ENCODE peak calls at places on chromosome 5, in nine cellular contexts. T is breast epithelium, A is endothelial cell of umbilical vein, B is thyroid gland, I is right lobe of liver, J is A549, E is gastrocnemius medialis, G is heart left ventricle, H is spleen. X is an unnamed sample.
A peak's percentile ranks its signal among the peaks of the same experiment; 100 is the strongest.

GRCh38 chr5:138241688-138242547 is 28.8 kb upstream of the CDC23 start:
- DNase-seq in T (no peak), A (peak; percentile 42), B (peak; percentile 20), I (peak; percentile 74), J (no peak), E (no peak), G (no peak), H (peak; percentile 83), X (no peak)

GRCh38 chr5:15499528-15500325 is at the start of gene FBXL7:
- DNase-seq in T (peak; percentile 67), A (peak; percentile 81), B (peak; percentile 28), I (peak; percentile 75), J (peak; percentile 61), E (peak; percentile 44), G (peak; percentile 88), H (peak; percentile 85), X (no peak)

GRCh38 chr5:82942083-82942881 is 134.9 kb downstream of the TMEM167A start:
- DNase-seq in T (no peak), A (no peak), B (no peak), I (no peak), J (no peak), E (no peak), G (no peak), H (no peak), X (no peak)

GRCh38 chr5:107389769-107390168 is 281.0 kb downstream of the EFNA5 start:
- DNase-seq in T (no peak), A (peak; percentile 53), B (no peak), I (no peak), J (peak; percentile 36), E (no peak), G (no peak), H (no peak), X (no peak)

GRCh38 chr5:150596313-150596712 is 44.1 kb upstream of the SYNPO start:
- DNase-seq in T (no peak), A (no peak), B (no peak), I (no peak), J (no peak), E (no peak), G (no peak), H (peak; percentile 47), X (no peak)

GRCh38 chr5:110413856-110414255 is 312.6 kb downstream of the TMEM232 start:
- DNase-seq in T (no peak), A (no peak), B (no peak), I (no peak), J (no peak), E (no peak), G (no peak), H (no peak), X (no peak)

GRCh38 chr5:138574744-138575193 is 432 bp downstream of the HSPA9 start:
- DNase-seq in T (no peak), A (no peak), B (no peak), I (no peak), J (no peak), E (no peak), G (no peak), H (no peak), X (no peak)

GRCh38 chr5:80206282-80206681 is 49.6 kb downstream of the SERINC5 start:
- DNase-seq in T (no peak), A (no peak), B (no peak), I (no peak), J (no peak), E (no peak), G (no peak), H (no peak), X (no peak)

GRCh38 chr5:12614608-12615007 is 710.4 kb upstream of the CTNND2 start:
- DNase-seq in T (no peak), A (no peak), B (no peak), I (no peak), J (no peak), E (no peak), G (no peak), H (no peak), X (no peak)

GRCh38 chr5:35803221-35803651 is 53.5 kb upstream of the IL7R start:
- DNase-seq in T (no peak), A (peak; percentile 71), B (peak; percentile 83), I (no peak), J (no peak), E (no peak), G (peak; percentile 25), H (no peak), X (no peak)

GRCh38 chr5:109610581-109610980 is 79.1 kb upstream of the MAN2A1 start:
- DNase-seq in T (no peak), A (no peak), B (no peak), I (no peak), J (no peak), E (no peak), G (no peak), H (no peak), X (no peak)

GRCh38 chr5:133531178-133531577 is 81.2 kb downstream of the FSTL4 start:
- DNase-seq in T (no peak), A (no peak), B (no peak), I (no peak), J (no peak), E (no peak), G (no peak), H (no peak), X (no peak)

GRCh38 chr5:37721447-37721871 is 118.4 kb downstream of the GDNF start:
- DNase-seq in T (no peak), A (peak; percentile 79), B (no peak), I (no peak), J (no peak), E (no peak), G (no peak), H (no peak), X (no peak)

GRCh38 chr5:13866792-13867191 is 77.7 kb downstream of the DNAH5 start:
- DNase-seq in T (no peak), A (peak; percentile 18), B (no peak), I (no peak), J (peak; percentile 33), E (no peak), G (no peak), H (no peak), X (no peak)

GRCh38 chr5:41527201-41527779 is 16.9 kb upstream of the PLCXD3 start:
- DNase-seq in T (no peak), A (peak; percentile 7), B (no peak), I (no peak), J (peak; percentile 54), E (no peak), G (peak; percentile 68), H (no peak), X (no peak)

GRCh38 chr5:154295551-154295950 is 105.0 kb downstream of the GALNT10 start:
- DNase-seq in T (no peak), A (peak; percentile 26), B (no peak), I (no peak), J (no peak), E (no peak), G (no peak), H (no peak), X (peak; percentile 47)

DNA sequence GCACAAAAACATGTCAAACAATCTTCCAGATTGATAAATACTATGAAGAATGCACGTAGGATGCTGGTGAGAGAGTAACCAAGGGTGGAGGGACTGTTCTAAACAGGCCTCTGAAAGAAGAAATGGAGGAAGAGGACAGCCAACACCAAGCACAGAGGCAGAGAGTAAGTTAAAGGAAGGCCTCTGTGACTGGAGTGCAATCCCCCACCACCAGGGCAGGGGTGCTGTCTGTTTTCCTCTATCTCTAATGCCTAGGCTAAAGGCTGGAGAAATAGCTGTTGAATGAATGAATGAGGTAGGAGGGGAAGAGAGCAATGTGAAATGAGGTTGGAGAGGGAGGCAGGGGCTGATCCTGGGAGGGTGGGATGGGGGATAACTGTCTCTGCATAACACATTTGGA is 88.9 kb downstream of the ANKRD55 start:
- DNase-seq in T (no peak), A (no peak), B (no peak), I (no peak), J (no peak), E (no peak), G (no peak), H (no peak), X (no peak)
- TF ChIP-seq POLR2A in T (no peak), A (no peak), B (no peak), I (no peak), J (no peak), E (no peak), G (no peak), H (no peak), X (no peak)

DNA sequence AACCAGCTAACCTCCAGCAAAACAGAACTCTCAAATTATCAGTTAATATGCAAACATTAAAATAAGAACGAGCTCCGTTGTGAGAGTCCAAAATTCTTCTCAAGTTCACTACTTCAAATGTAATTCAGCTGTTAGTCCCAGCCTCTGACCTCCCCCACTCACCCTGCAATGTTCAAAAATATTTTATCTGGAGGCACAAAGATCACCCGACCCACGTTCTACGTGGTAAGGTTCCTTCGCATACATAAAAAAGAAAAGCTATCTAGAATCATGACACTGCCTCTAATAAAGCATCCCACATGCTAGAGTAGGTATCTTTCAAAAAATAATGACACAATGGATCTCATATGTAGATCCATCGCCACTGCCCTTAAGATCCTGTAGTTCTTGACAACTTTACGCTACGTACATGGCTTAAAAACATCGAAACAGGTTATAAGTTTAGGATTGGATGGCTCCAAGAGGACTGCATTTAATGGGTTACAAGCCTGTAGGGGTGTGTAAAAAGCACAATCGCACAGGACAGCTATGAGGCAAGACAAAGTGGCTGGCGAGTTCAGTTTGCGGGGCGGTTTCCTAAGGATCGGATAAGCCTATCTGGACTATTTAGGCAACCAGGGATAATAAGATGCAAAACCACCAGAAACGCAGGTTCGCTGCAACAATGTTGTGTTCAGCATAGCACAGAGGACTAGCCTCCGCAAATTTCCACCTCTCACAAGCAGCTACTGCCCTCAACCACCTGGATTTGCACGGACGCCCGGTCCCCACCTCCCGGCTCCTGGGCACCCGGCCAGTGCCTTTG is 969 bp downstream of the CLK4 start:
- DNase-seq in T (no peak), A (no peak), B (no peak), I (no peak), J (no peak), E (peak; percentile 26), G (no peak), H (no peak), X (no peak)
- H3K4me1 ChIP-seq in T (peaks cover 5% of the 10 kb centered on the region), A (peaks cover 9% of the 10 kb centered on the region), B (peaks cover 23% of the 10 kb centered on the region), I (peaks cover 18% of the 10 kb centered on the region), J (peaks cover 14% of the 10 kb centered on the region), E (peaks cover 48% of the 10 kb centered on the region), G (peaks cover 37% of the 10 kb centered on the region), H (peaks cover 32% of the 10 kb centered on the region), X (peaks cover 42% of the 10 kb centered on the region)

GRCh38 chr5:52800394-52801213 is 12.9 kb downstream of the ITGA1 start:
- DNase-seq in T (peak; percentile 57), A (peak; percentile 71), B (peak; percentile 78), I (peak; percentile 77), J (peak; percentile 73), E (peak; percentile 55), G (peak; percentile 57), H (peak; percentile 91), X (no peak)
- TF ChIP-seq POLR2A in T (no peak), A (no peak), B (peak; percentile 55), I (peak; percentile 16), J (peak; percentile 19), E (no peak), G (no peak), H (no peak), X (no peak)

DNA sequence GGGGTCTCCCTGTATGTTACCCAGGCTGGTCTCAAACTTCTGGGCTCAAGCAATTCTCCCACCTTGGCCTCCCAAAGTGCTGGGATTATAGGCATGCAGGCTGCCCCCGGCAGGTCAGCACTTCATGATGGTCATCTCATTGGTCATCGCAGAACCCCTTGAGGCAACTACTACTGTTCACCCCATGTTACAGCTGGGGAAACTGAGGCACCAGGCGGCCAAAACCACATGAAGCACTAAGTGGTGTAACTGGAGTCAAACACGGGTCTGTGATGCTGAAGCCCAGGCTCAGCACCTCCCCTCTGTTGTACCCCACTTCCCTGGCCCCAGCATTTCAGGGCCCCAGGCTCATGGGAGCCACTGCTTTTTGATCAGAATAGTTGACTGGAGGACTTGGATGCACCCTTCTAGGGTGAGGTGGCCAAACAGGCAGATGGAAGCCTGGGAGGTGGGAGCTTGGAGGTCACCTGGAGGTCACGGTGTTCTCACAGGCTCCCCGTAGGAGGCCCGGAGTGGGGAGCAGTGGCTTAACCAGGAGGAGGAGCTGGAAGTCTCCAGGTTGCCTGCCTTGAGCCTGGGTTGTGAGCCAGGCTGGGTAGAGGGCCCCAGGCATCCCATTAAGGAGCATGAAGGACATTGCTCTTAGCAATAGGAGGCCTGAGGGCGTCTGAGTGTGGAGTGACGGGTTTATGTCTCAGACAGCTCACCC is 57.3 kb upstream of the RPL26L1 start:
- DNase-seq in T (no peak), A (no peak), B (peak; percentile 43), I (no peak), J (peak; percentile 92), E (no peak), G (no peak), H (no peak), X (no peak)
- H3K4me1 ChIP-seq in T (peaks cover 21% of the 10 kb centered on the region), A (peaks cover 50% of the 10 kb centered on the region), B (peaks cover 50% of the 10 kb centered on the region), I (peaks cover 84% of the 10 kb centered on the region), J (peaks cover 100% of the 10 kb centered on the region), E (peaks cover 91% of the 10 kb centered on the region), G (peaks cover 79% of the 10 kb centered on the region), H (peaks cover 13% of the 10 kb centered on the region), X (peaks cover 95% of the 10 kb centered on the region)

X was measured in vagina.